ENCODE peak calls at places on chromosomes 5 and 9, in five cellular contexts. G is neural progenitor cell, B is fibroblast of pulmonary artery, N is AG10803, E is GM12864. U is an unnamed sample.

GRCh38 chr9:75462866-75463265 is 374.6 kb downstream of the OSTF1 start:
- DNase-seq in G (no peak), B (no peak), N (no peak), E (no peak), U (no peak)

GRCh38 chr9:134215395-134215708 is 51.0 kb upstream of the RNU6ATAC start:
- DNase-seq in G (no peak), B (no peak), N (no peak), E (no peak), U (no peak)

GRCh38 chr5:28468121-28468520 is 1429.7 kb upstream of the CDH9 start:
- DNase-seq in G (no peak), B (no peak), N (no peak), E (no peak), U (no peak)

GRCh38 chr9:117470455-117470854 is 55.6 kb upstream of the ASTN2 start:
- DNase-seq in G (no peak), B (no peak), N (no peak), E (no peak), U (no peak)

GRCh38 chr5:25393321-25393720 is 748.5 kb upstream of the CDH10 start:
- DNase-seq in G (peak; percentile 28), B (no peak), N (no peak), E (no peak), U (no peak)

GRCh38 chr9:129412814-129413536 is 207.9 kb downstream of the C9orf50 start:
- DNase-seq in G (peak; percentile 57), B (peak; percentile 89), N (peak; percentile 84), E (no peak), U (peak; percentile 71)

GRCh38 chr9:89463986-89464901 is 33.7 kb downstream of the SEMA4D start:
- DNase-seq in G (no peak), B (no peak), N (no peak), E (peak; percentile 80), U (no peak)

GRCh38 chr9:136249881-136250559 is 4.4 kb upstream of the QSOX2 start:
- DNase-seq in G (no peak), B (no peak), N (no peak), E (no peak), U (no peak)

GRCh38 chr5:67268233-67269011 is 71.8 kb upstream of the CD180 start:
- DNase-seq in G (peak; percentile 71), B (peak; percentile 99), N (peak; percentile 94), E (no peak), U (peak; percentile 99)

GRCh38 chr9:81729141-81729540 is 39.8 kb upstream of the TLE1 start:
- DNase-seq in G (peak; percentile 64), B (no peak), N (no peak), E (no peak), U (no peak)

GRCh38 chr5:51556833-51557232 is 173.6 kb downstream of the ISL1 start:
- DNase-seq in G (no peak), B (no peak), N (no peak), E (no peak), U (no peak)

GRCh38 chr9:20353529-20353928 is 268.8 kb downstream of the MLLT3 start:
- DNase-seq in G (no peak), B (no peak), N (no peak), E (no peak), U (no peak)

GRCh38 chr9:20351715-20352114 is 270.6 kb downstream of the MLLT3 start:
- DNase-seq in G (no peak), B (no peak), N (peak; percentile 45), E (no peak), U (no peak)

GRCh38 chr9:20355022-20355421 is 267.3 kb downstream of the MLLT3 start:
- DNase-seq in G (no peak), B (peak; percentile 81), N (peak; percentile 71), E (no peak), U (peak; percentile 65)

GRCh38 chr9:20352531-20352930 is 269.8 kb downstream of the MLLT3 start:
- DNase-seq in G (no peak), B (no peak), N (peak; percentile 41), E (no peak), U (no peak)

DNA sequence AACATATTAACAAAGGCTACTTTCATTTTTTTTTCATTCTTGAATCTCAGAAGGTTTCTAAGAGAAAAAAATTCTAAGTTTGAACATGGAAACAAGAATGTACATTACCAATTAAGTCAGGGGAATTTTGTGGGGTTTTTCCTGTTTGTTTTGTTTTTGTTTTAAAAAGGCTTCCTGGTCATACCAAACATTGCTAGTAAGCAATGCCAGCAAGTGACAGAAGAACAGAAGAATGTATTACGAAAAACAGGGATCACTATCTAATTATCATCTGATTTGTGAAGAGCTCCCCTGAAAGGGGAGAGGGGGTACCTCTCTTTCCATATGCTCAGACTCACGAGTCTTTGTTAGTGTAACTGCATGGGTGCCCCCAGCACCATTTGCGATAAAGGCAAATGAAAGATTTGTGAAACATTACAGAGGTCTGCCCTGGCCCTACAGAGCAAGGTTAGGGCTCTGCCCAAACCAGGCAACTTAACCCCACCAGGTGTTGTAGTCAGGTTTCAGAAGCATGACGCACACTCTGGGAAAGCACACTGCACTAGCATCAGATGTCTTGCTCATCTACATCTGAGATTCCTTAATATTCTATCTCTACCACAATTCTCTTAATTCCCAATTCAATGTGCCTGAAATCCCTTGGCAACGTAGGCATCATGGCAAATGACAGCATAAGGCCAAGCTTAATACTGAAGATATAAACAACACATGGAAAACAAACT is 268.2 kb downstream of the MLLT3 start:
- DNase-seq in G (no peak), B (peak; percentile 27), N (peak; percentile 62), E (no peak), U (no peak)
- H3K4me3 ChIP-seq in G (no peak overlapping the region), B (no peak overlapping the region), N (no peak overlapping the region), E (no peak overlapping the region), U (no peak overlapping the region)

DNA sequence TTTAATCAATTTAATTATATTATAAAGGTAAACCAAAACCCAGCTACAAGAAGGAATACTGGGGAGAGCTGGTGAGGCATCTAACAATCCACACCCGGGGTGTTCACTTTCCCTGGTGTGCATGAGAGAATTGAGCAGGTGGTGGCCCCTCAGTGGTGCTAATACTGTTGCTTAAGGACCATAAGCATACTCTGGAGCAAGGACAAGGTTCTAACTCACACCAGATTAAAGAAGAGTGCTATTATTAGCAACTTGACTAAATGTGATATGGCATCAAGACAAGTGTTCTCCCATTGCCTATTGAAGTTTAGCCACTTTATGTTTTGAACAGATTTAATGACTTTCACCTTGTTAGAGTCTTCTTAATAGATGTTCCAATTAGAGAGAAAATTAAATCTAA is 8.8 kb downstream of the RGS7BP start:
- DNase-seq in G (no peak), B (no peak), N (no peak), E (no peak), U (no peak)
- H3K4me3 ChIP-seq in G (no peak overlapping the region), B (no peak overlapping the region), N (no peak overlapping the region), E (no peak overlapping the region), U (no peak overlapping the region)

DNA sequence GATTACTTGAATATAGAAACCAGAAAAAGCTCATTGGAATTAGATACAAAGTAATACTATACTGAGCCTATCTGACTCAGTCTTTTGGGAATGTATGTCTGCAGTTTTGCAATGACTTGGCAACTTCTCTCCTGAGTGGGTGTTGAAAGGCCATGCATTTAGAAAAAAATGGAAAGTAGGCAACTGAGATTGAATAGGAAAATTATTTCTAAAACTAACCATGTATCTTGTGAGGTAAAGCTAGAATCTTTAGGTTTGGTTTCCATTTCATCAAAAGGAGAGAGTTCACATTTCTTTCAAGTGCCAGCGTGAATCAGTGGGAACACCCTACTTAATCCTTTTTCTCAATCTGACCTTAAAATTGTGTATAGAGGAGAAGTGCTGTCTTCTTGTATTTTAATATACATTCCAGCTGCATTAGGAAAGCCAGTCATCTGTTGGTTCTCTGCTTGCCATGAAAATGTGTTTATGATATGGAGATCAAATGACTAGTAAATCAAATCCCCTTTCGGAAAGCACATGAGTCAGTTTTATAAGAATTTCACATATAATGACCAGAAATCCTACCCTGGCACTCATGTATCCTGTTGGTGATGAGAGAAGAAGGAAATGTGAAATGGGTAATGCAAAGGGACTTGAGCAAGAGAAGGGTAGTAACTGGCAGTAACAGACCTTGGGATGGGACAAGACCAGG is 30.4 kb downstream of the NFX1 start:
- DNase-seq in G (no peak), B (peak; percentile 96), N (peak; percentile 93), E (no peak), U (peak; percentile 87)
- H3K4me3 ChIP-seq in G (no peak overlapping the region), B (no peak overlapping the region), N (no peak overlapping the region), E (no peak overlapping the region), U (no peak overlapping the region)

GRCh38 chr5:143152445-143152844 is 251.0 kb downstream of the NR3C1 start:
- DNase-seq in G (no peak), B (no peak), N (no peak), E (no peak), U (no peak)

GRCh38 chr5:143156556-143156955 is 246.9 kb downstream of the NR3C1 start:
- DNase-seq in G (no peak), B (no peak), N (peak; percentile 51), E (no peak), U (no peak)

GRCh38 chr5:143155445-143155844 is 248.0 kb downstream of the NR3C1 start:
- DNase-seq in G (no peak), B (no peak), N (peak; percentile 46), E (no peak), U (no peak)

GRCh38 chr5:143153332-143154119 is 250.0 kb downstream of the NR3C1 start:
- DNase-seq in G (no peak), B (peak; percentile 66), N (peak; percentile 98), E (no peak), U (peak; percentile 81)

DNA sequence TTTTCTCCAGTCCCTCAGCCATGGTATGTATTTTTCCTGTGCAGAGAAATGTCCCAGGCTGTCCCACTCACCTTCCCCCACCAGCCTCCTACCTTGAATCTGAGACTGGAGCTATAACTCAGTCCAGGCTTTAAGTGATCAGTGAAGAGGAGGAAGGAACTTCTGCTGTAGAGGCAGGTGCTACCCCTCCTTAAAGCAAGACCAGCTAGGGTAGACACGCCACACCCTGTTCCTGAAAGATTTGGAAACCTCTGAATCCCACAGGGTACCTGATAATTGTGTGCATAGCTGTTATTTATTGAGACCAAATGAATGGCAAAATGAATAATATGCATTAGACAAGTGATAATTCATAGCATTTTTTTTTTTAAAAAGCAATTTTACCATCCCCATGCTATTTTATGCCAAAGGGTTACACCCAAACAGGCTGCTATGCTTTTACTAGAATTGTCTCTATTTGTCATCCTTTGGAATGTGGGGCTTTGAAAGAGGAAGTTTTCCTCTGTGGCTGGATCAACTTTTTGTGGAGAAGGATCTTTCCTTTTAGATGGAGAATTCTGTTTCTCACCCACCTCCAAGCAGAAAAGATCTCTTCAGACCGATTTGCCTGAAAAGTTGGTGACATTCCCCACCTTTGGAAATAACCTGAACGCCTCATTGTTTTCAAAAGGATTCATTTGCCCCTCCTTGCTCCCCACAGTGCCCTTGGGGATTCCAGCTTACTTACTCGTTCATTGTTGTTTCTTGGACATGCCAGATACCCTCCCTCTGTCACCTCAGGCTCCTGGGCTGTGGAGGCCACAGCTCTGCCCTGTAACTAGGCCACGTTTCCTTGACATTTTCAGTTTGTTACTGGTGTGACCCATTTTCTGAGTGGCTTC is 248.8 kb downstream of the NR3C1 start:
- DNase-seq in G (peak; percentile 34), B (no peak), N (peak; percentile 80), E (no peak), U (no peak)
- H3K4me3 ChIP-seq in G (no peak overlapping the region), B (no peak overlapping the region), N (peak overlapping the region; percentile 6), E (no peak overlapping the region), U (no peak overlapping the region)